ENCODE peak calls at places on chromosomes 7 and 10, in four cellular contexts. V, L, Y and Z are unnamed samples.

GRCh38 chr7:22860784-22861482 is 38.3 kb upstream of the TOMM7 start:
- DNase-seq in V (peak; percentile 63), L (peak; percentile 4), Y (no peak), Z (peak; percentile 62)

GRCh38 chr7:156062286-156062685 is 250.0 kb upstream of the SHH start:
- DNase-seq in V (no peak), L (no peak), Y (no peak), Z (no peak)

GRCh38 chr7:192035-192649 is at the start of gene FAM20C:
- DNase-seq in V (peak; percentile 61), L (peak; percentile 77), Y (peak; percentile 76), Z (peak; percentile 95)

GRCh38 chr7:82442492-82443043 is 1.0 kb downstream of the CACNA2D1 start:
- DNase-seq in V (peak; percentile 58), L (peak; percentile 31), Y (no peak), Z (peak; percentile 28)

GRCh38 chr10:132901351-132901750 is 41.0 kb downstream of the CFAP46 start:
- DNase-seq in V (no peak), L (no peak), Y (no peak), Z (no peak)

GRCh38 chr10:78963074-78964034 is 105.4 kb upstream of the ZMIZ1 start:
- DNase-seq in V (peak; percentile 28), L (no peak), Y (no peak), Z (peak; percentile 63)

GRCh38 chr10:61835069-61835908 is 66.2 kb upstream of the ARID5B start:
- DNase-seq in V (peak; percentile 77), L (peak; percentile 39), Y (no peak), Z (no peak)

GRCh38 chr10:60430017-60430416 is 40.3 kb upstream of the ANK3 start:
- DNase-seq in V (no peak), L (no peak), Y (no peak), Z (no peak)

GRCh38 chr7:45573199-45573598 is 969 bp upstream of the ADCY1 start:
- DNase-seq in V (no peak), L (no peak), Y (no peak), Z (peak; percentile 63)

GRCh38 chr7:121485457-121486243 is 89.5 kb upstream of the FAM3C start:
- DNase-seq in V (no peak), L (no peak), Y (peak; percentile 28), Z (no peak)

GRCh38 chr7:98165827-98166667 is 45.2 kb upstream of the BHLHA15 start:
- DNase-seq in V (peak; percentile 62), L (peak; percentile 68), Y (no peak), Z (peak; percentile 86)

GRCh38 chr10:55174419-55174818 is 373.4 kb upstream of the PCDH15 start:
- DNase-seq in V (peak; percentile 46), L (peak; percentile 21), Y (no peak), Z (no peak)

GRCh38 chr7:33748793-33749192 is 156.5 kb upstream of the BMPER start:
- DNase-seq in V (no peak), L (no peak), Y (no peak), Z (no peak)

GRCh38 chr7:75719626-75720025 is 19.1 kb downstream of the HIP1 start:
- DNase-seq in V (no peak), L (no peak), Y (no peak), Z (no peak)

GRCh38 chr10:120415709-120416330 is 41.2 kb upstream of the PLPP4 start:
- DNase-seq in V (no peak), L (no peak), Y (no peak), Z (no peak)

GRCh38 chr10:108427081-108427480 is 1262.6 kb upstream of the SORCS1 start:
- DNase-seq in V (no peak), L (no peak), Y (no peak), Z (no peak)

GRCh38 chr7:83824214-83824613 is 175.3 kb upstream of the SEMA3E start:
- DNase-seq in V (no peak), L (no peak), Y (no peak), Z (no peak)

GRCh38 chr10:92413519-92413918 is 122.6 kb downstream of the MARCHF5 start:
- DNase-seq in V (no peak), L (no peak), Y (no peak), Z (no peak)

GRCh38 chr7:28806841-28807240 is 151.3 kb downstream of the TRIL start:
- DNase-seq in V (peak; percentile 40), L (no peak), Y (no peak), Z (no peak)

GRCh38 chr7:158450476-158451124 is 137.0 kb downstream of the PTPRN2 start:
- DNase-seq in V (no peak), L (no peak), Y (no peak), Z (peak; percentile 71)

DNA sequence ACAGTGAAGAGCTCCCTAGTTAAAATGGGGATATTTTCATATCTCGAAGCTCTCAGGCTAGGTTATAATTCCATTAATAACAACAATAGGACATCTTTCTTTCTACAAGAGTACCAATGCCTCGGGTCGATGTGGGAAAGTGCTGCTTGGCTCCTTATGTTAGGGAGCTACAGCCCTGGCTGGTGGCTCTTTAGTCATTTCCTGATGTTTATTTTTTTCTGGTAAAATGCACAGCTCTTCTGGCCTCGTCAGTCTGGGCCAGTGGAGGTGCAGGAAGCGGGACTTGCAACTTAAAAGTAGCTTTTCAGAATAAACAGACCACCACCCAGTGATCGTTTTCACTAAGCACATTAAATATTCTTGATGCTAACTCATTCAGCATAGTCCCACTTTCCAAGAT is 58.3 kb downstream of the MKX start:
- DNase-seq in V (no peak), L (no peak), Y (no peak), Z (no peak)
- H3K4me3 ChIP-seq in V (no peak overlapping the region), L (no peak overlapping the region), Y (no peak overlapping the region), Z (no peak overlapping the region)

GRCh38 chr10:8043569-8044306 is 10.8 kb upstream of the GATA3 start:
- DNase-seq in V (peak; percentile 87), L (peak; percentile 82), Y (no peak), Z (peak; percentile 91)

GRCh38 chr10:8044331-8044907 is 10.1 kb upstream of the GATA3 start:
- DNase-seq in V (peak; percentile 71), L (peak; percentile 10), Y (no peak), Z (peak; percentile 69)

GRCh38 chr10:8045728-8046494 is 8.6 kb upstream of the GATA3 start:
- DNase-seq in V (peak; percentile 50), L (peak; percentile 5), Y (no peak), Z (peak; percentile 62)

GRCh38 chr10:8042864-8043568 is 11.5 kb upstream of the GATA3 start:
- DNase-seq in V (peak; percentile 45), L (peak; percentile 46), Y (no peak), Z (peak; percentile 79)

DNA sequence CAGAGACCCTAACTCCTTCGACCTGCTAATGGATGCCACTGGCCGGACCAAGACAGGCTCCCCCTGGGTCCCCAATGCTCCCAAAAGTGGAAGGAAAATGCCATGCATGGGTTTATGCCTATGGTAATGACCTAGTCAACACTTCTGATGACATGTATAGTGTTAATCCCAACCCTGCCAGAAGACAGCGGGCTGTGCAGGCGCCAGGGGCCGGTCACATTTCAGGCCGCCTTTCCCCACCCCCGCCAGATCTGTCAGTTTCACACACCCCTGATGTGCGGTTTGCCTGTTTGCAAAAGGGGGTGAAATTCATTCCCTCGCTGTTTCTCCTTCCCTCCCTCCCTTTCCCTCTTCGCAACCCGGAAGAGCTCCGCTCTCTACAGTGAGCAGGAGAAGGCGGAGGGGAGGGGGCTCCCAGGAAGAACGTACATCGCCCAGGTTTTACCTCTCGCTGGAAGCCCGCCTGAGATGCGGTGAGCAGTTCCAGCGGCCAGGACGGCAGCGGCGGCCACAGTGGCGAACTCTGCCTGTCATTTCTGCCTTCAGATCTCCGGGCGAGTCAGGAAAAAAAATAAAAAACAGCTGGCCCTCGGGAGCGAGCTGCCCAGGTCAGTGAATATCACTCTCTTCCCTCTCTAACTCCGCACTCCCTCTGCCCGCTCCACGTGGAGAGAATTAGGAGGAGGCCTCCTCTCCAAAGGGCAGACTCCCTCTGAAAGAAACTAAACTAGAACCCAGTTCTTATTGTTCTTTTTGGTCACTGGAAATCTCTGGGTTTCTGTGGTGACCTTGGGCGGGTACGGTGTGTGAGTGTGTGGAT is 9.4 kb upstream of the GATA3 start:
- DNase-seq in V (peak; percentile 91), L (peak; percentile 72), Y (no peak), Z (peak; percentile 89)
- H3K27me3 ChIP-seq in V (peaks cover 26% of the 10 kb centered on the region), L (peaks cover 100% of the 10 kb centered on the region), Y (peaks cover 79% of the 10 kb centered on the region), Z (peaks cover 100% of the 10 kb centered on the region)

DNA sequence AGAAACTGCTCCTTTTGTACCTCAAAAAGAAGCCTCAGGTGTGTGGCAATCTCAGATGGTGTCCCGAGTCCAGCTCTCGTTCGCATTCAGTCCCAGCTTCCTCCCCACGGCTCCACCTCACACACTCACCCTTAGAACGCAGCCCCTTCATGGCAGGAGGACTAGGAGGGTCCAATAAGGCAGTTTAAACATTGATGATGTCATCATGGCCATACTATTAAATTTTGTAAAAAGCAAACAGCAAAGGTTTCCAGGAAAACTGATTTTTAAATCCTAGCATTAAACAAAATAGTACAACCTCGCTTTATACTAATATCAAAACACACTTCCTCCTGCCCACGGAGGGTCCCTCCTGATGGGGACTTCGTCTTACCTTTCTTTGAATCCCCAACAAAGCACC is 133.0 kb downstream of the ADAM12 start:
- DNase-seq in V (no peak), L (no peak), Y (no peak), Z (no peak)
- H3K4me3 ChIP-seq in V (no peak overlapping the region), L (no peak overlapping the region), Y (no peak overlapping the region), Z (no peak overlapping the region)

GRCh38 chr7:132257253-132257652 is 319.0 kb downstream of the PLXNA4 start:
- DNase-seq in V (no peak), L (no peak), Y (no peak), Z (no peak)
- H3K27me3 ChIP-seq in V (no peaks in the 10 kb centered on the region), L (no peaks in the 10 kb centered on the region), Y (no peaks in the 10 kb centered on the region), Z (no peaks in the 10 kb centered on the region)

GRCh38 chr10:59346321-59346720 is 16.0 kb downstream of the FAM13C start:
- DNase-seq in V (no peak), L (no peak), Y (no peak), Z (no peak)
- H3K4me3 ChIP-seq in V (no peak overlapping the region), L (no peak overlapping the region), Y (no peak overlapping the region), Z (no peak overlapping the region)